ENCODE peak calls at places on chromosomes 13 and 19, in five cellular contexts. One of them, this sample, is unnamed.
A peak's percentile ranks its signal among the peaks of the same experiment; 100 is the strongest.

GRCh38 chr13:31982540-31982939 is 49.0 kb upstream of the FRY start:
- DNase-seq in stomach: peak; percentile 87
- DNase-seq in ovary: no peak
- DNase-seq in A549: peak; percentile 23
- DNase-seq in SK-N-SH: peak; percentile 54
- DNase-seq in this sample: no peak

GRCh38 chr19:33299061-33299665 is 3.2 kb downstream of the CEBPA start:
- DNase-seq in stomach: no peak
- DNase-seq in ovary: no peak
- DNase-seq in A549: no peak
- DNase-seq in SK-N-SH: peak; percentile 15
- DNase-seq in this sample: no peak

GRCh38 chr19:30686911-30687566 is 314.9 kb downstream of the ZNF536 start:
- DNase-seq in stomach: no peak
- DNase-seq in ovary: no peak
- DNase-seq in A549: no peak
- DNase-seq in SK-N-SH: peak; percentile 45
- DNase-seq in this sample: no peak

GRCh38 chr19:49677901-49678674 is 1.0 kb downstream of the PRMT1 start:
- DNase-seq in stomach: peak; percentile 68
- DNase-seq in ovary: peak; percentile 83
- DNase-seq in A549: peak; percentile 91
- DNase-seq in SK-N-SH: peak; percentile 81
- DNase-seq in this sample: peak; percentile 93

GRCh38 chr13:110227864-110228643 is 78.9 kb downstream of the COL4A1 start:
- DNase-seq in stomach: no peak
- DNase-seq in ovary: no peak
- DNase-seq in A549: no peak
- DNase-seq in SK-N-SH: no peak
- DNase-seq in this sample: peak; percentile 90

GRCh38 chr19:48341006-48341405 is 15.7 kb downstream of the EMP3 start:
- DNase-seq in stomach: no peak
- DNase-seq in ovary: no peak
- DNase-seq in A549: no peak
- DNase-seq in SK-N-SH: peak; percentile 24
- DNase-seq in this sample: no peak

GRCh38 chr13:73056054-73056962 is 2.5 kb upstream of the KLF5 start:
- DNase-seq in stomach: no peak
- DNase-seq in ovary: no peak
- DNase-seq in A549: peak; percentile 56
- DNase-seq in SK-N-SH: no peak
- DNase-seq in this sample: no peak

GRCh38 chr19:51422053-51422448 is 4.6 kb upstream of the SIGLEC10 start:
- DNase-seq in stomach: peak; percentile 86
- DNase-seq in ovary: peak; percentile 49
- DNase-seq in A549: peak; percentile 80
- DNase-seq in SK-N-SH: peak; percentile 91
- DNase-seq in this sample: no peak

GRCh38 chr13:23790591-23791170 is 98.5 kb downstream of the MIPEP start:
- DNase-seq in stomach: no peak
- DNase-seq in ovary: no peak
- DNase-seq in A549: no peak
- DNase-seq in SK-N-SH: no peak
- DNase-seq in this sample: no peak

GRCh38 chr13:24178847-24179845 is 18.6 kb downstream of the SPATA13 start:
- DNase-seq in stomach: no peak
- DNase-seq in ovary: no peak
- DNase-seq in A549: no peak
- DNase-seq in SK-N-SH: no peak
- DNase-seq in this sample: peak; percentile 8

GRCh38 chr19:11931513-11931912 is 6.6 kb downstream of the ZNF700 start:
- DNase-seq in stomach: no peak
- DNase-seq in ovary: no peak
- DNase-seq in A549: no peak
- DNase-seq in SK-N-SH: no peak
- DNase-seq in this sample: no peak

GRCh38 chr19:6963937-6964336 is 57.3 kb downstream of the MBD3L2B start:
- DNase-seq in stomach: no peak
- DNase-seq in ovary: no peak
- DNase-seq in A549: no peak
- DNase-seq in SK-N-SH: no peak
- DNase-seq in this sample: no peak

GRCh38 chr19:33273881-33274662 is 28.3 kb downstream of the CEBPA start:
- DNase-seq in stomach: peak; percentile 73
- DNase-seq in ovary: no peak
- DNase-seq in A549: no peak
- DNase-seq in SK-N-SH: no peak
- DNase-seq in this sample: no peak

GRCh38 chr13:80086304-80086721 is 254.6 kb downstream of the SPRY2 start:
- DNase-seq in stomach: no peak
- DNase-seq in ovary: no peak
- DNase-seq in A549: no peak
- DNase-seq in SK-N-SH: no peak
- DNase-seq in this sample: no peak

GRCh38 chr19:19185853-19186728 is 5.9 kb downstream of the BORCS8 start:
- DNase-seq in stomach: peak; percentile 37
- DNase-seq in ovary: no peak
- DNase-seq in A549: no peak
- DNase-seq in SK-N-SH: peak; percentile 83
- DNase-seq in this sample: no peak

GRCh38 chr19:16363133-16363851 is 38.7 kb downstream of the KLF2 start:
- DNase-seq in stomach: peak; percentile 88
- DNase-seq in ovary: no peak
- DNase-seq in A549: no peak
- DNase-seq in SK-N-SH: no peak
- DNase-seq in this sample: no peak

GRCh38 chr19:40282920-40283319 is 2.2 kb downstream of the AKT2 start:
- DNase-seq in stomach: no peak
- DNase-seq in ovary: no peak
- DNase-seq in A549: no peak
- DNase-seq in SK-N-SH: no peak
- DNase-seq in this sample: no peak

GRCh38 chr19:40283414-40284250 is 1.5 kb downstream of the AKT2 start:
- DNase-seq in stomach: no peak
- DNase-seq in ovary: no peak
- DNase-seq in A549: no peak
- DNase-seq in SK-N-SH: peak; percentile 9
- DNase-seq in this sample: no peak

GRCh38 chr19:40280608-40281221 is 4.4 kb downstream of the AKT2 start:
- DNase-seq in stomach: peak; percentile 70
- DNase-seq in ovary: no peak
- DNase-seq in A549: no peak
- DNase-seq in SK-N-SH: no peak
- DNase-seq in this sample: no peak

GRCh38 chr19:40281381-40282208 is 3.5 kb downstream of the AKT2 start:
- DNase-seq in stomach: no peak
- DNase-seq in ovary: no peak
- DNase-seq in A549: no peak
- DNase-seq in SK-N-SH: no peak
- DNase-seq in this sample: no peak

GRCh38 chr19:40282209-40282580 is 3.0 kb downstream of the AKT2 start:
- DNase-seq in stomach: no peak
- DNase-seq in ovary: no peak
- DNase-seq in A549: no peak
- DNase-seq in SK-N-SH: no peak
- DNase-seq in this sample: no peak
- H3K4me1 ChIP-seq in stomach: peaks cover 79% of the 10 kb centered on the region
- H3K4me1 ChIP-seq in ovary: peaks cover 56% of the 10 kb centered on the region
- H3K4me1 ChIP-seq in A549: peaks cover 17% of the 10 kb centered on the region
- H3K4me1 ChIP-seq in SK-N-SH: peaks cover 34% of the 10 kb centered on the region
- H3K4me1 ChIP-seq in this sample: peaks cover 83% of the 10 kb centered on the region

GRCh38 chr13:39588384-39588783 is 14.6 kb downstream of the LHFPL6 start:
- DNase-seq in stomach: no peak
- DNase-seq in ovary: no peak
- DNase-seq in A549: no peak
- DNase-seq in SK-N-SH: no peak
- DNase-seq in this sample: no peak
- TF ChIP-seq EP300 in stomach: no peak
- TF ChIP-seq EP300 in ovary: no peak
- TF ChIP-seq EP300 in A549: no peak
- TF ChIP-seq EP300 in SK-N-SH: no peak
- TF ChIP-seq EP300 in this sample: no peak

GRCh38 chr19:14105680-14106079 is 11.9 kb downstream of the PRKACA start:
- DNase-seq in stomach: no peak
- DNase-seq in ovary: no peak
- DNase-seq in A549: no peak
- DNase-seq in SK-N-SH: no peak
- DNase-seq in this sample: no peak
- H3K4me1 ChIP-seq in stomach: peaks cover 21% of the 10 kb centered on the region
- H3K4me1 ChIP-seq in ovary: peaks cover 10% of the 10 kb centered on the region
- H3K4me1 ChIP-seq in A549: no peaks in the 10 kb centered on the region
- H3K4me1 ChIP-seq in SK-N-SH: no peaks in the 10 kb centered on the region
- H3K4me1 ChIP-seq in this sample: peaks cover 34% of the 10 kb centered on the region

GRCh38 chr13:29529755-29530154 is 65.7 kb downstream of the SLC7A1 start:
- DNase-seq in stomach: no peak
- DNase-seq in ovary: no peak
- DNase-seq in A549: no peak
- DNase-seq in SK-N-SH: no peak
- DNase-seq in this sample: no peak
- TF ChIP-seq EP300 in stomach: no peak
- TF ChIP-seq EP300 in ovary: no peak
- TF ChIP-seq EP300 in A549: no peak
- TF ChIP-seq EP300 in SK-N-SH: no peak
- TF ChIP-seq EP300 in this sample: no peak

GRCh38 chr13:46106839-46107371 is 2.1 kb upstream of the CPB2 start:
- DNase-seq in stomach: no peak
- DNase-seq in ovary: no peak
- DNase-seq in A549: no peak
- DNase-seq in SK-N-SH: no peak
- DNase-seq in this sample: no peak
- H3K4me1 ChIP-seq in stomach: peaks cover 1% of the 10 kb centered on the region
- H3K4me1 ChIP-seq in ovary: no peaks in the 10 kb centered on the region
- H3K4me1 ChIP-seq in A549: peaks cover 6% of the 10 kb centered on the region
- H3K4me1 ChIP-seq in SK-N-SH: no peaks in the 10 kb centered on the region
- H3K4me1 ChIP-seq in this sample: no peaks in the 10 kb centered on the region

GRCh38 chr19:988510-988909 is 4.4 kb downstream of the WDR18 start:
- DNase-seq in stomach: no peak
- DNase-seq in ovary: peak; percentile 15
- DNase-seq in A549: no peak
- DNase-seq in SK-N-SH: no peak
- DNase-seq in this sample: no peak

GRCh38 chr19:991174-991931 is 7.2 kb downstream of the WDR18 start:
- DNase-seq in stomach: no peak
- DNase-seq in ovary: no peak
- DNase-seq in A549: no peak
- DNase-seq in SK-N-SH: peak; percentile 88
- DNase-seq in this sample: no peak

GRCh38 chr19:990746-991145 is 6.6 kb downstream of the WDR18 start:
- DNase-seq in stomach: no peak
- DNase-seq in ovary: no peak
- DNase-seq in A549: no peak
- DNase-seq in SK-N-SH: no peak
- DNase-seq in this sample: no peak

GRCh38 chr19:989381-990081 is 5.4 kb downstream of the WDR18 start:
- DNase-seq in stomach: no peak
- DNase-seq in ovary: peak; percentile 16
- DNase-seq in A549: no peak
- DNase-seq in SK-N-SH: no peak
- DNase-seq in this sample: no peak

DNA sequence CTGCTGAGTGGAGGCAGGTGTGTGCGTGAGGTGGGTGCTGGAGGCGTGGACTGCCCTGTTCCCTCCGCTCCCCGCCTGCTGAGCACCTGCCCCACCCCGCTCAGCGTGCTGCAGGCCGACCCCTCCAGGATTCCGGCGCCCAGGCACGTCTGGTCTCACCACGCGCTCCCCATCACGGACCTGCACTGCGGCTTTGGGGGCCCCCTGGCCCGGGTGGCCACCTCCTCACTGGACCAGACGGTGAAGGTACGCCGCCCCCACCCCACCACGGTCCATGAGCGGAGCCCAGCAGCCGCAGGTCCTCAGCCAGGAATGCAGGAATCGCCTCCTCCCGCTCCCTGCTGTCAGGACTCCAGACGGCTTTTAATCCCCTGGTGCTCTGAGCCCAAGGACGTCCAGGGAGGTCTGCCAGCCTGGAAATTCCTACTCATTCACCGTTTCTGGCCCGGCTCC is 6.0 kb downstream of the WDR18 start:
- DNase-seq in stomach: no peak
- DNase-seq in ovary: no peak
- DNase-seq in A549: no peak
- DNase-seq in SK-N-SH: no peak
- DNase-seq in this sample: no peak
- TF ChIP-seq EP300 in stomach: no peak
- TF ChIP-seq EP300 in ovary: no peak
- TF ChIP-seq EP300 in A549: no peak
- TF ChIP-seq EP300 in SK-N-SH: no peak
- TF ChIP-seq EP300 in this sample: no peak

GRCh38 chr19:17751912-17752273 is 616 bp downstream of the FCHO1 start:
- DNase-seq in stomach: no peak
- DNase-seq in ovary: no peak
- DNase-seq in A549: no peak
- DNase-seq in SK-N-SH: no peak
- DNase-seq in this sample: no peak
- H3K4me1 ChIP-seq in stomach: peaks cover 34% of the 10 kb centered on the region
- H3K4me1 ChIP-seq in ovary: peaks cover 3% of the 10 kb centered on the region
- H3K4me1 ChIP-seq in A549: peaks cover 31% of the 10 kb centered on the region
- H3K4me1 ChIP-seq in SK-N-SH: peaks cover 18% of the 10 kb centered on the region
- H3K4me1 ChIP-seq in this sample: peaks cover 12% of the 10 kb centered on the region

DNA sequence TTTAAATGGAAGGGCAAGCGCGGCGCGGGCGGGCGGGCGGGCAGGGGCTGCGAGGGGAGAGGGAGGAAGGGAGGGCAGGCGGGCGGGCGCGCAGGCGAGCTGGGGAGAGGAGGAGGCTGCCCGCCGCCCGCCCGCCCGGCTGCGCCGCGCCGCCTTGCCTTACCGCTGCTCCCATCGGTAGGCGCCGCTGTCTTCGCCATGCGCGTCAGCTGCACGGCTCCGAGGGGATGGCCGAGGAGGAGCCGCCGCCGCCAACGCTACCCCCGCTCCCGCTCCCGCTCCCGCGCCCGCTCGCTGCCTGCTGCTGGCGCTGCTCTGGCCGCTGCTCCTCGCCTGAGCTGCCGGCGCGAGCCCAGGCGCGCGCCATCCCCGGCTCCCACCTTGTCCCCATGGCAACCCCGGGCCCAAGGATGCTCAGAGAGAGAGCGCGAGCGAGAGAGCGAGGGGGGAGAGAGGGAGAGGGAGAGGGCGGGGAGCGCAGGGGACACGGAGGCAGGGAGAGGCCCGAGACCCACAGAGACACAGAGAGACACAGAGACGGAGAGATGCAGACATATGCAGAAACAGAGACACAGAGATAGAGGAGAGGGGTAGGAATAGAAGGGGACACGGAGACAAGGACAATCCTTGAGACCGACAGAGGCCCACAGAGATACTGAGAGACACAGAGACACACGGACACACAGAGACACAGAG is 40.3 kb downstream of the DEDD2 start:
- DNase-seq in stomach: peak; percentile 71
- DNase-seq in ovary: peak; percentile 62
- DNase-seq in A549: peak; percentile 90
- DNase-seq in SK-N-SH: peak; percentile 91
- DNase-seq in this sample: no peak
- TF ChIP-seq EP300 in stomach: no peak
- TF ChIP-seq EP300 in ovary: no peak
- TF ChIP-seq EP300 in A549: no peak
- TF ChIP-seq EP300 in SK-N-SH: no peak
- TF ChIP-seq EP300 in this sample: no peak

This sample was measured in esophagus muscularis mucosa.